ENCODE peak calls at places on chromosomes 6 and 20, in five cellular contexts. X is MCF 10A, K is brain microvascular endothelial cell, D is GM12864, M is mucosa of descending colon. E is an unnamed sample.

GRCh38 chr20:37359331-37359730 is 13.4 kb downstream of the SRC start:
- DNase-seq in D (no peak), K (no peak), X (no peak), M (no peak), E (no peak)

GRCh38 chr20:58875541-58876134 is 23.1 kb downstream of the GNAS start:
- DNase-seq in K (peak; percentile 78), D (no peak), X (peak; percentile 60), M (no peak), E (no peak)

GRCh38 chr6:108798672-108799355 is 49.4 kb upstream of the ARMC2 start:
- DNase-seq in X (no peak), M (peak; percentile 73), K (no peak), D (no peak), E (no peak)

GRCh38 chr6:39558079-39558478 is 167.1 kb downstream of the KIF6 start:
- DNase-seq in X (no peak), D (no peak), K (no peak), M (no peak), E (no peak)

GRCh38 chr20:24743641-24744040 is 205.4 kb upstream of the CST7 start:
- DNase-seq in D (no peak), K (no peak), M (no peak), X (no peak), E (no peak)

GRCh38 chr6:130625825-130626500 is 201.2 kb upstream of the SMLR1 start:
- DNase-seq in M (no peak), K (peak; percentile 29), D (no peak), X (peak; percentile 13), E (peak; percentile 22)

GRCh38 chr6:19157496-19157895 is 679.7 kb upstream of the ID4 start:
- DNase-seq in D (no peak), X (no peak), K (no peak), M (no peak), E (no peak)

GRCh38 chr6:21599074-21599639 is 5.6 kb downstream of the SOX4 start:
- DNase-seq in K (no peak), D (no peak), X (no peak), M (no peak), E (no peak)

GRCh38 chr6:46990031-46990644 is 52.0 kb downstream of the ADGRF1 start:
- DNase-seq in K (no peak), D (no peak), M (no peak), X (no peak), E (no peak)

GRCh38 chr20:23640018-23640872 is 2.5 kb upstream of the CST3 start:
- DNase-seq in K (no peak), M (no peak), X (no peak), D (no peak), E (peak; percentile 8)

GRCh38 chr20:57996936-57997629 is 231.4 kb downstream of the ANKRD60 start:
- DNase-seq in X (peak; percentile 51), K (peak; percentile 40), D (no peak), M (no peak), E (no peak)

GRCh38 chr6:43789447-43789846 is 19.4 kb downstream of the VEGFA start:
- DNase-seq in K (no peak), X (no peak), M (no peak), D (no peak), E (no peak)

GRCh38 chr6:87922947-87923330 is 124.7 kb upstream of the SPACA1 start:
- DNase-seq in X (no peak), K (no peak), M (peak; percentile 48), D (peak; percentile 83), E (peak; percentile 69)

GRCh38 chr6:158018851-158019361 is 37.2 kb downstream of the SYNJ2 start:
- DNase-seq in X (peak; percentile 49), D (no peak), K (peak; percentile 77), M (no peak), E (no peak)

GRCh38 chr20:20019123-20019522 is 2.0 kb downstream of the NAA20 start:
- DNase-seq in M (no peak), X (peak; percentile 73), D (no peak), K (no peak), E (no peak)

GRCh38 chr6:26159417-26160273 is 72.4 kb downstream of the HFE start:
- DNase-seq in M (no peak), K (no peak), D (no peak), X (peak; percentile 47), E (peak; percentile 21)

GRCh38 chr20:15847415-15847814 is 725.8 kb downstream of the KIF16B start:
- DNase-seq in K (no peak), X (no peak), M (no peak), D (no peak), E (no peak)

GRCh38 chr20:15848126-15848525 is 725.1 kb downstream of the KIF16B start:
- DNase-seq in M (no peak), D (no peak), X (no peak), K (no peak), E (no peak)

GRCh38 chr20:15838466-15838865 is 734.8 kb downstream of the KIF16B start:
- DNase-seq in X (no peak), M (no peak), D (no peak), K (no peak), E (no peak)

GRCh38 chr20:15846446-15846845 is 726.8 kb downstream of the KIF16B start:
- DNase-seq in K (no peak), X (no peak), D (no peak), M (no peak), E (no peak)

GRCh38 chr20:15842872-15843271 is 730.4 kb downstream of the KIF16B start:
- DNase-seq in M (no peak), K (no peak), X (no peak), D (peak; percentile 8), E (peak; percentile 12)
- TF ChIP-seq CTCF in M (no peak), K (no peak), X (no peak), D (peak; percentile 35), E (no peak)

GRCh38 chr20:10079964-10080363 is 45.2 kb downstream of the ANKEF1 start:
- DNase-seq in X (peak; percentile 91), M (no peak), K (peak; percentile 16), D (no peak), E (no peak)
- TF ChIP-seq CTCF in X (no peak), M (no peak), K (no peak), D (no peak), E (no peak)

GRCh38 chr6:33104893-33105292 is 29.1 kb downstream of the HLA-DPB1 start:
- DNase-seq in M (no peak), X (no peak), D (no peak), K (no peak), E (no peak)

GRCh38 chr6:33103776-33104175 is 28.0 kb downstream of the HLA-DPB1 start:
- DNase-seq in K (no peak), D (no peak), M (no peak), X (no peak), E (no peak)

GRCh38 chr6:33108307-33108706 is 32.5 kb downstream of the HLA-DPB1 start:
- DNase-seq in M (no peak), K (no peak), D (no peak), X (no peak), E (no peak)

GRCh38 chr6:33105386-33105785 is 29.6 kb downstream of the HLA-DPB1 start:
- DNase-seq in M (no peak), X (no peak), K (no peak), D (no peak), E (no peak)

GRCh38 chr6:33105916-33106871 is 30.4 kb downstream of the HLA-DPB1 start:
- DNase-seq in K (no peak), M (no peak), X (no peak), D (no peak), E (no peak)
- TF ChIP-seq CTCF in K (no peak), M (no peak), X (no peak), D (no peak), E (no peak)

GRCh38 chr20:32451682-32452461 is 93.7 kb downstream of the ASXL1 start:
- DNase-seq in M (peak; percentile 30), D (no peak), K (no peak), X (no peak), E (peak; percentile 24)
- TF ChIP-seq CTCF in M (no peak), D (no peak), K (peak; percentile 19), X (no peak), E (peak; percentile 20)

E was measured in GM10248.